ENCODE peak calls at places on chromosomes 4 and X, in four cellular contexts. One of them, this sample, is unnamed.

GRCh38 chr4:125115941-125116340 is 198.8 kb upstream of the FAT4 start:
- DNase-seq in SK-N-SH: no peak
- DNase-seq in HepG2: no peak
- DNase-seq in K562: no peak
- DNase-seq in this sample: no peak

GRCh38 chr4:181761130-181761529 is 482.1 kb upstream of the TENM3 start:
- DNase-seq in SK-N-SH: no peak
- DNase-seq in HepG2: no peak
- DNase-seq in K562: no peak
- DNase-seq in this sample: no peak

GRCh38 chr4:187996502-187997177 is 1.1 kb downstream of the ZFP42 start:
- DNase-seq in SK-N-SH: no peak
- DNase-seq in HepG2: no peak
- DNase-seq in K562: no peak
- DNase-seq in this sample: no peak

GRCh38 chr4:113584407-113585150 is 177.0 kb downstream of the CAMK2D start:
- DNase-seq in SK-N-SH: no peak
- DNase-seq in HepG2: no peak
- DNase-seq in K562: peak; percentile 40
- DNase-seq in this sample: no peak

GRCh38 chrX:133979641-133980230 is 5.7 kb downstream of the GPC3 start:
- DNase-seq in SK-N-SH: no peak
- DNase-seq in HepG2: no peak
- DNase-seq in K562: no peak
- DNase-seq in this sample: no peak

GRCh38 chr4:8920969-8921368 is 49.3 kb upstream of the HMX1 start:
- DNase-seq in SK-N-SH: no peak
- DNase-seq in HepG2: no peak
- DNase-seq in K562: no peak
- DNase-seq in this sample: no peak

GRCh38 chr4:147837435-147837834 is 105.5 kb downstream of the ARHGAP10 start:
- DNase-seq in SK-N-SH: no peak
- DNase-seq in HepG2: peak; percentile 6
- DNase-seq in K562: no peak
- DNase-seq in this sample: no peak

GRCh38 chr4:156495836-156496235 is 475.8 kb downstream of the PDGFC start:
- DNase-seq in SK-N-SH: no peak
- DNase-seq in HepG2: no peak
- DNase-seq in K562: no peak
- DNase-seq in this sample: no peak

GRCh38 chrX:16633754-16634153 is 16.2 kb upstream of the S100G start:
- DNase-seq in SK-N-SH: peak; percentile 31
- DNase-seq in HepG2: no peak
- DNase-seq in K562: no peak
- DNase-seq in this sample: no peak

GRCh38 chrX:16635040-16635439 is 14.9 kb upstream of the S100G start:
- DNase-seq in SK-N-SH: no peak
- DNase-seq in HepG2: no peak
- DNase-seq in K562: no peak
- DNase-seq in this sample: no peak

GRCh38 chrX:16628954-16629595 is 20.9 kb upstream of the S100G start:
- DNase-seq in SK-N-SH: no peak
- DNase-seq in HepG2: no peak
- DNase-seq in K562: peak; percentile 57
- DNase-seq in this sample: no peak
- TF ChIP-seq NFIC in SK-N-SH: no peak
- TF ChIP-seq NFIC in HepG2: no peak
- TF ChIP-seq NFIC in K562: no peak
- TF ChIP-seq NFIC in this sample: no peak

GRCh38 chr4:1368421-1369090 is 21.5 kb downstream of the UVSSA start:
- DNase-seq in SK-N-SH: peak; percentile 32
- DNase-seq in HepG2: no peak
- DNase-seq in K562: no peak
- DNase-seq in this sample: no peak
- TF ChIP-seq NFIC in SK-N-SH: no peak
- TF ChIP-seq NFIC in HepG2: no peak
- TF ChIP-seq NFIC in K562: no peak
- TF ChIP-seq NFIC in this sample: no peak

DNA sequence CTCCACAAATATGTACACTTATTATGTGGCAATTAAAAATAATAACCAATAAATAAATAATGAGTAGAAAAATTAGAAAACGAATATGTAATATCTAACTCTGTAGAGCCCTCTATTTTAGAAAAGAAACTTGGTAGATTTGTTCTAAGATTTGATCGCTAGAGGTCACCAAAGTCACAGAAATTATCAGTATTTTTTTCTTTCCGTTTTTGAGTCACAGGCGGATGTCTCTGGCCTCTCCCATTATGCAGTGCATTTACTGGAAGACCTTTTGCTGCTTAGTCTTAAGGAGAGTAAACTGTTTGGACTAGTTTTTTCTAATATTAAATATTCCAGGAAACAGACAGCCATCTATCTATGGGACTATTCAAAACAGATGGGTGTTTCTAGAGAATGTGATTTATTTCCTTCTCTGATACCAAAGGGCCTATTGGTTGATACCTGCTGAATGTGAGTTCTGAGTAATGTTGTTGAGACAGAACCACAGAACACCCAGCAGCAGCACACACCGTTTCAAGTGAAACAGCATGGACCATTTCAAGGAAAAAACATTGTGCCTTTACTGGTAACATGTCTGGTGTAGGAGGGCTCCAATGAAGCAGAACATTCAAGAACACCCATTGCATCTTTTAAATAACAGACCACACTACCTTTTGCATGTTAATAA is 34.0 kb upstream of the GYPA start:
- DNase-seq in SK-N-SH: peak; percentile 22
- DNase-seq in HepG2: peak; percentile 22
- DNase-seq in K562: peak; percentile 18
- DNase-seq in this sample: peak; percentile 16
- TF ChIP-seq NFIC in SK-N-SH: no peak
- TF ChIP-seq NFIC in HepG2: no peak
- TF ChIP-seq NFIC in K562: no peak
- TF ChIP-seq NFIC in this sample: no peak

GRCh38 chrX:152575331-152575730 is 62.4 kb upstream of the GABRQ start:
- DNase-seq in SK-N-SH: no peak
- DNase-seq in HepG2: no peak
- DNase-seq in K562: no peak
- DNase-seq in this sample: no peak
- TF ChIP-seq NFIC in SK-N-SH: no peak
- TF ChIP-seq NFIC in HepG2: no peak
- TF ChIP-seq NFIC in K562: no peak
- TF ChIP-seq NFIC in this sample: no peak

GRCh38 chr4:145954924-145955339 is 16.3 kb upstream of the ZNF827 start:
- DNase-seq in SK-N-SH: no peak
- DNase-seq in HepG2: no peak
- DNase-seq in K562: peak; percentile 69
- DNase-seq in this sample: no peak
- TF ChIP-seq NFIC in SK-N-SH: peak; percentile 88
- TF ChIP-seq NFIC in HepG2: no peak
- TF ChIP-seq NFIC in K562: peak; percentile 96
- TF ChIP-seq NFIC in this sample: no peak

GRCh38 chr4:40626183-40626990 is 3.3 kb downstream of the RBM47 start:
- DNase-seq in SK-N-SH: no peak
- DNase-seq in HepG2: no peak
- DNase-seq in K562: no peak
- DNase-seq in this sample: no peak

GRCh38 chr4:40622913-40623312 is 6.8 kb downstream of the RBM47 start:
- DNase-seq in SK-N-SH: no peak
- DNase-seq in HepG2: no peak
- DNase-seq in K562: no peak
- DNase-seq in this sample: peak; percentile 81

GRCh38 chr4:40621592-40622512 is 7.8 kb downstream of the RBM47 start:
- DNase-seq in SK-N-SH: no peak
- DNase-seq in HepG2: peak; percentile 60
- DNase-seq in K562: no peak
- DNase-seq in this sample: peak; percentile 93

GRCh38 chr4:40621229-40621591 is 8.5 kb downstream of the RBM47 start:
- DNase-seq in SK-N-SH: no peak
- DNase-seq in HepG2: no peak
- DNase-seq in K562: no peak
- DNase-seq in this sample: peak; percentile 72

DNA sequence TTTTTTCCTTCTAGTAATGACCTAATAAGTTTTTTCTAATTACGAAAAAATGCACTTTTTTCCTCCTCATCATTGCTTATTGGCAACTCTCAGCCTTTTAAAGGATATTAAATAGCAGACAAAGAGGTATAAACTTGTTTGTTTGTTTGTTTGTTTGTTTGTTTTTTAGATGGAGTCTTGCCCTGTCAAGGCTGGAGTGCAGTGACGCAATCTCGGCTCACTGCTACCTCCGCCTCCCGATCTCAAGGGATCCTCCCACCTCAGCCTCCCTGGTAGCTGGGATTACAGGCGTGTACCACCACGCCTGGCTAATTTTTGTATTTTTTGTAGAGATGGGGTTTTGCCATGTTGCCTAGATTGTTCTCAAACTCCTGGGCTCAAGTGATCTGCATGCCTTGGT is 6.0 kb downstream of the RBM47 start:
- DNase-seq in SK-N-SH: no peak
- DNase-seq in HepG2: no peak
- DNase-seq in K562: no peak
- DNase-seq in this sample: no peak
- TF ChIP-seq NFIC in SK-N-SH: no peak
- TF ChIP-seq NFIC in HepG2: no peak
- TF ChIP-seq NFIC in K562: no peak
- TF ChIP-seq NFIC in this sample: no peak

GRCh38 chrX:145821291-145821897 is 3.8 kb downstream of the SLITRK2 start:
- DNase-seq in SK-N-SH: no peak
- DNase-seq in HepG2: no peak
- DNase-seq in K562: no peak
- DNase-seq in this sample: no peak
- TF ChIP-seq NFIC in SK-N-SH: no peak
- TF ChIP-seq NFIC in HepG2: no peak
- TF ChIP-seq NFIC in K562: no peak
- TF ChIP-seq NFIC in this sample: no peak

GRCh38 chr4:13478707-13479106 is 5.4 kb downstream of the RAB28 start:
- DNase-seq in SK-N-SH: no peak
- DNase-seq in HepG2: no peak
- DNase-seq in K562: no peak
- DNase-seq in this sample: no peak

GRCh38 chr4:13481569-13481968 is 2.6 kb downstream of the RAB28 start:
- DNase-seq in SK-N-SH: no peak
- DNase-seq in HepG2: no peak
- DNase-seq in K562: peak; percentile 20
- DNase-seq in this sample: no peak

GRCh38 chr4:13471400-13471799 is 12.7 kb downstream of the RAB28 start:
- DNase-seq in SK-N-SH: no peak
- DNase-seq in HepG2: no peak
- DNase-seq in K562: no peak
- DNase-seq in this sample: no peak

GRCh38 chr4:13476152-13476551 is 8.0 kb downstream of the RAB28 start:
- DNase-seq in SK-N-SH: no peak
- DNase-seq in HepG2: no peak
- DNase-seq in K562: no peak
- DNase-seq in this sample: no peak

DNA sequence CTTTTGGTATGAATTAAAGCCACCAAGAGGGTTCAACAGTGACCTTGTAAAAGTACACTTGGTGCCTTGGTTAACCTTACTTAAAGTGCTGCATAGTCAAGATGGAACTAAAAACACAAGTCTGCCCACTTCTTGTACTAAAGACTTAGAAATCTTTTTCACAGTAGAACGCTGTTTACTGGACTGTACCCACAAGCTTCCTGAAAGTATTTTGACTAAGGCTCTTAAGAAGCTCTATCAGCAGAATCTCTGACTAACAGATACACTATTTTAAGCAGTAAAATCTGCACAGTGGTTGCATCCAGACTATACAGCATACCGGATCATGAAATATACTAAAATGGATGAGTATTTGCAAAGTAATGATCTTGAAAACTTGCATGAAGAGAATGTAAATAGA is 7.2 kb downstream of the RAB28 start:
- DNase-seq in SK-N-SH: no peak
- DNase-seq in HepG2: no peak
- DNase-seq in K562: no peak
- DNase-seq in this sample: no peak
- TF ChIP-seq NFIC in SK-N-SH: no peak
- TF ChIP-seq NFIC in HepG2: no peak
- TF ChIP-seq NFIC in K562: no peak
- TF ChIP-seq NFIC in this sample: no peak

This sample was measured in GM12878.